ENCODE peak calls at places on chromosomes 11 and 22, in ten cellular contexts. B, E, G, A, O, I, P, W, J and Z are unnamed samples.
A peak's percentile ranks its signal among the peaks of the same experiment; 100 is the strongest.

GRCh38 chr22:43014062-43014875 is 680 bp downstream of the PACSIN2 start:
- DNase-seq in B (peak; percentile 78), E (peak; percentile 67), G (no peak), A (peak; percentile 34), O (peak; percentile 83), I (peak; percentile 81), P (peak; percentile 54), W (peak; percentile 30), J (peak; percentile 32), Z (peak; percentile 53)

GRCh38 chr11:126880872-126881271 is 119.7 kb downstream of the KIRREL3 start:
- DNase-seq in B (no peak), E (no peak), G (no peak), A (no peak), O (no peak), I (no peak), P (no peak), W (no peak), J (no peak), Z (no peak)

GRCh38 chr11:64934765-64935633 is 694 bp downstream of the GPHA2 start:
- DNase-seq in B (no peak), E (no peak), G (no peak), A (no peak), O (peak; percentile 52), I (peak; percentile 51), P (no peak), W (no peak), J (no peak), Z (no peak)

GRCh38 chr11:69539416-69540117 is 58.1 kb downstream of the LINC01488 start:
- DNase-seq in B (peak; percentile 62), E (peak; percentile 44), G (peak; percentile 60), A (no peak), O (no peak), I (peak; percentile 84), P (no peak), W (no peak), J (no peak), Z (no peak)

GRCh38 chr11:68890490-68891231 is 13.0 kb downstream of the MRPL21 start:
- DNase-seq in B (peak; percentile 94), E (peak; percentile 74), G (peak; percentile 92), A (no peak), O (peak; percentile 55), I (no peak), P (no peak), W (no peak), J (no peak), Z (no peak)

GRCh38 chr11:66263231-66263630 is 5.2 kb upstream of the RAB1B start:
- DNase-seq in B (no peak), E (no peak), G (no peak), A (no peak), O (no peak), I (no peak), P (no peak), W (no peak), J (no peak), Z (no peak)

GRCh38 chr11:86162257-86162656 is 82.3 kb upstream of the EED start:
- DNase-seq in B (no peak), E (peak; percentile 29), G (peak; percentile 54), A (peak; percentile 26), O (no peak), I (no peak), P (no peak), W (no peak), J (peak; percentile 59), Z (peak; percentile 90)

GRCh38 chr11:11577246-11577855 is 44.5 kb downstream of the GALNT18 start:
- DNase-seq in B (no peak), E (no peak), G (no peak), A (peak; percentile 32), O (peak; percentile 29), I (no peak), P (no peak), W (peak; percentile 23), J (no peak), Z (no peak)

GRCh38 chr22:37045958-37046357 is 5.6 kb upstream of the KCTD17 start:
- DNase-seq in B (no peak), E (no peak), G (no peak), A (peak; percentile 18), O (peak; percentile 62), I (no peak), P (peak; percentile 18), W (peak; percentile 45), J (no peak), Z (no peak)

GRCh38 chr22:29310065-29310862 is 3.8 kb downstream of the GAS2L1 start:
- DNase-seq in B (no peak), E (peak; percentile 37), G (no peak), A (no peak), O (peak; percentile 59), I (no peak), P (no peak), W (no peak), J (no peak), Z (no peak)

GRCh38 chr11:119673389-119674336 is 55.3 kb downstream of the NECTIN1 start:
- DNase-seq in B (no peak), E (peak; percentile 57), G (no peak), A (no peak), O (peak; percentile 76), I (no peak), P (no peak), W (peak; percentile 14), J (no peak), Z (no peak)

GRCh38 chr11:61023086-61024035 is 51.9 kb downstream of the CD6 start:
- DNase-seq in B (no peak), E (no peak), G (no peak), A (no peak), O (no peak), I (no peak), P (no peak), W (peak; percentile 69), J (no peak), Z (no peak)

GRCh38 chr22:35072939-35073338 is 7.0 kb downstream of the ISX start:
- DNase-seq in B (no peak), E (no peak), G (no peak), A (peak; percentile 44), O (no peak), I (no peak), P (no peak), W (no peak), J (no peak), Z (no peak)

GRCh38 chr11:124839972-124840621 is 25.1 kb upstream of the ROBO3 start:
- DNase-seq in B (no peak), E (no peak), G (no peak), A (no peak), O (no peak), I (no peak), P (no peak), W (no peak), J (no peak), Z (no peak)

GRCh38 chr11:124837491-124837856 is 27.8 kb upstream of the ROBO3 start:
- DNase-seq in B (no peak), E (no peak), G (no peak), A (peak; percentile 93), O (peak; percentile 72), I (no peak), P (no peak), W (peak; percentile 44), J (no peak), Z (peak; percentile 28)

GRCh38 chr11:124840666-124841065 is 24.6 kb upstream of the ROBO3 start:
- DNase-seq in B (no peak), E (no peak), G (no peak), A (no peak), O (no peak), I (no peak), P (no peak), W (no peak), J (no peak), Z (no peak)

GRCh38 chr11:124841186-124841585 is 24.0 kb upstream of the ROBO3 start:
- DNase-seq in B (no peak), E (no peak), G (no peak), A (peak; percentile 64), O (no peak), I (no peak), P (no peak), W (no peak), J (no peak), Z (no peak)

DNA sequence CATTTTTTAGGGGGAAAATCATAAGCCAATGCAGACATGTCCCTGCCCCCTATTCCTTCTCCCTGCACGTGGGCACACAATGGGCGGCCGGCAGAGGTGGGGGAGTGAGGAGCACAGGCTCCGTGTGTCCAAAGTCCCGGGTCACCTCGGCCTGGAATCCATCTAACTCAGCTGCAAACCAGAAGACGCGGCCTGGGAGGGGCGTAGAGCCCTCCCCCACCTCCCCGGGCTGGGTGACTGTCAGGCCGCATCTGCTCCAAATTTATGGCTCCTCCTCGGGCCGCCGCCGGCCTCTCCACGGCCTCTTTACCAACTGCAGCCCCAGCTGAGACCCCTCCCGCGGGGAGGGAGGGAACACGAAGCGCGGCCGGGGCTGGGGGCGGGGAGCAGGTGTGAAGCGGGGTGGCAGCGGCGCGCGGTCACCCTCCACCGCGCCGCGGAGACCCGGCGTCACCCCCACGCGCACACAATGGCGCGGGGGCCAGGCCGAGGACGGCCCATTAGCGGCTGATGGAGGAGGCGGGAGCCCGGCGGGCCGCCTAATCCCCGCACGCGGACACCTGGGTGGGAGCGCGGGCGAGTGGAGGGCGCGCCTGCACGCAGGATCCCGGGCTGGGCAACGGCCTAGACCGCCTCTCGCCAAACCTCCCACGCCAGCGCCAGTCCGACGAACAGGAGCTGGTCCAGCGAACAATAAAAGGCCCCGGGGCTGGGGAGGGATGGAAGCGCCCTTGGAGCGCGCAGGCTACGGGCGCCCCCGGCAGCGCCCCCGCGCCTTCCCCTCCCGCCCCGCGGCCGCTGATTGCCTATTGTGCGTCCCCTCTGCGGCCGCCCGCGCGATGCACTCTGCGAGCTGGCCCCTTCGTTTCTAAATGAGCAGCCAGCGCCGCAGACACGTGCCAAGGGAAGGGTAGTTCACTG is 25.9 kb upstream of the ROBO3 start:
- DNase-seq in B (no peak), E (no peak), G (no peak), A (no peak), O (peak; percentile 72), I (no peak), P (no peak), W (no peak), J (no peak), Z (no peak)
- H3K4me3 ChIP-seq in B (peak overlapping the region; percentile 43), E (peak overlapping the region; percentile 29), G (peak overlapping the region; percentile 30), A (peak overlapping the region; percentile 65), O (peak overlapping the region; percentile 61), I (peak overlapping the region; percentile 28), P (peak overlapping the region; percentile 69), W (no peak overlapping the region), J (peak overlapping the region; percentile 4), Z (no peak overlapping the region)

GRCh38 chr11:74465291-74465708 is 2.0 kb downstream of the KCNE3 start:
- DNase-seq in B (no peak), E (no peak), G (no peak), A (peak; percentile 68), O (no peak), I (no peak), P (no peak), W (no peak), J (no peak), Z (no peak)
- H3K36me3 ChIP-seq in B (no peaks in the 10 kb centered on the region), E (no peaks in the 10 kb centered on the region), G (no peaks in the 10 kb centered on the region), A (no peaks in the 10 kb centered on the region), O (no peaks in the 10 kb centered on the region), I (no peaks in the 10 kb centered on the region), P (no peaks in the 10 kb centered on the region), W (no peaks in the 10 kb centered on the region), J (no peaks in the 10 kb centered on the region), Z (no peaks in the 10 kb centered on the region)

GRCh38 chr22:48845356-48845936 is 982.2 kb downstream of the BRD1 start:
- DNase-seq in B (no peak), E (no peak), G (no peak), A (no peak), O (no peak), I (no peak), P (no peak), W (no peak), J (no peak), Z (no peak)
- H3K9me3 ChIP-seq in B (no peaks in the 10 kb centered on the region), E (no peaks in the 10 kb centered on the region), G (no peaks in the 10 kb centered on the region), A (no peaks in the 10 kb centered on the region), O (no peaks in the 10 kb centered on the region), I (no peaks in the 10 kb centered on the region), P (no peaks in the 10 kb centered on the region), W (no peaks in the 10 kb centered on the region), J (no peaks in the 10 kb centered on the region), Z (no peaks in the 10 kb centered on the region)

GRCh38 chr11:10432971-10433370 is 22.1 kb upstream of the AMPD3 start:
- DNase-seq in B (no peak), E (no peak), G (no peak), A (peak; percentile 72), O (no peak), I (no peak), P (no peak), W (no peak), J (no peak), Z (no peak)
- H3K4me3 ChIP-seq in B (no peak overlapping the region), E (no peak overlapping the region), G (no peak overlapping the region), A (peak overlapping the region; percentile 35), O (no peak overlapping the region), I (no peak overlapping the region), P (no peak overlapping the region), W (no peak overlapping the region), J (no peak overlapping the region), Z (no peak overlapping the region)